ENCODE peak calls at places on chromosomes 13 and 19, in eight cellular contexts. X is RWPE1, M is IMR-90, T is upper lobe of left lung, K is testis, B is GM23338, S is hepatocyte, J is astrocyte. N is an unnamed sample.

GRCh38 chr13:68047889-68048288 is 817.8 kb upstream of the PCDH9 start:
- DNase-seq in X (peak), M (no peak), T (no peak), K (no peak), B (peak), S (no peak), J (no peak), N (peak)

GRCh38 chr13:33639640-33640080 is 178.3 kb upstream of the RFC3 start:
- DNase-seq in X (peak), M (no peak), T (no peak), K (no peak), B (no peak), S (no peak), J (no peak), N (peak)

GRCh38 chr13:110466261-110466660 is 95.3 kb downstream of the RAB20 start:
- DNase-seq in X (no peak), M (no peak), T (no peak), K (no peak), B (no peak), S (no peak), J (no peak), N (no peak)

GRCh38 chr19:42316223-42317211 is 3.4 kb downstream of the TMEM145 start:
- DNase-seq in X (no peak), M (peak), T (peak), K (no peak), B (no peak), S (no peak), J (no peak), N (no peak)

GRCh38 chr19:55986487-55986886 is at the start of gene NLRP5:
- DNase-seq in X (no peak), M (no peak), T (no peak), K (no peak), B (no peak), S (no peak), J (no peak), N (no peak)

GRCh38 chr13:24851546-24851945 is 87.6 kb downstream of the RNF17 start:
- DNase-seq in X (peak), M (peak), T (no peak), K (no peak), B (no peak), S (peak), J (no peak), N (peak)

GRCh38 chr13:37869756-37870488 is at the start of gene TRPC4:
- DNase-seq in X (peak), M (peak), T (peak), K (peak), B (peak), S (peak), J (peak), N (peak)

GRCh38 chr19:16340092-16340491 is 15.5 kb downstream of the KLF2 start:
- DNase-seq in X (no peak), M (peak), T (no peak), K (no peak), B (no peak), S (no peak), J (peak), N (no peak)

GRCh38 chr13:40534456-40534855 is 132.0 kb downstream of the FOXO1 start:
- DNase-seq in X (no peak), M (no peak), T (no peak), K (no peak), B (no peak), S (peak), J (peak), N (no peak)

GRCh38 chr19:29887498-29887897 is 54.5 kb upstream of the URI1 start:
- DNase-seq in X (no peak), M (peak), T (no peak), K (peak), B (no peak), S (peak), J (no peak), N (no peak)

GRCh38 chr13:112880976-112881540 is 88.0 kb upstream of the MCF2L start:
- DNase-seq in X (no peak), M (no peak), T (peak), K (no peak), B (no peak), S (no peak), J (no peak), N (no peak)

GRCh38 chr13:104779311-104779710 is 1713.1 kb upstream of the SLC10A2 start:
- DNase-seq in X (peak), M (peak), T (no peak), K (no peak), B (peak), S (no peak), J (peak), N (no peak)

GRCh38 chr13:28022848-28023518 is 34.5 kb upstream of the URAD start:
- DNase-seq in X (no peak), M (peak), T (no peak), K (peak), B (peak), S (no peak), J (peak), N (no peak)

GRCh38 chr19:4831351-4832340 is at the start of gene TICAM1:
- DNase-seq in X (peak), M (peak), T (peak), K (peak), B (peak), S (peak), J (peak), N (peak)

GRCh38 chr13:34360702-34361101 is 542.8 kb downstream of the RFC3 start:
- DNase-seq in X (no peak), M (no peak), T (no peak), K (no peak), B (no peak), S (no peak), J (no peak), N (peak)

GRCh38 chr19:43562698-43563241 is 12.6 kb downstream of the XRCC1 start:
- DNase-seq in X (no peak), M (peak), T (peak), K (peak), B (no peak), S (no peak), J (peak), N (peak)

GRCh38 chr13:61414136-61414535 is 1.5 kb downstream of the PCDH20 start:
- DNase-seq in X (no peak), M (no peak), T (no peak), K (no peak), B (peak), S (no peak), J (no peak), N (no peak)

GRCh38 chr13:52738719-52739467 is 727 bp downstream of the CNMD start:
- DNase-seq in X (no peak), M (no peak), T (no peak), K (peak), B (peak), S (peak), J (no peak), N (no peak)

GRCh38 chr13:73063166-73063565 is 4.4 kb downstream of the KLF5 start:
- DNase-seq in X (no peak), M (no peak), T (no peak), K (no peak), B (no peak), S (no peak), J (no peak), N (no peak)

GRCh38 chr13:46492946-46493345 is 60.0 kb upstream of the LRCH1 start:
- DNase-seq in X (peak), M (peak), T (no peak), K (no peak), B (peak), S (peak), J (peak), N (peak)

GRCh38 chr19:20912973-20913372 is 10.1 kb upstream of the ZNF85 start:
- DNase-seq in X (no peak), M (no peak), T (no peak), K (no peak), B (no peak), S (no peak), J (no peak), N (peak)

GRCh38 chr19:42090687-42091086 is 14.7 kb downstream of the ZNF574 start:
- DNase-seq in X (no peak), M (no peak), T (no peak), K (no peak), B (no peak), S (no peak), J (no peak), N (no peak)

GRCh38 chr13:70473912-70474311 is 365.7 kb upstream of the KLHL1 start:
- DNase-seq in X (no peak), M (no peak), T (no peak), K (no peak), B (no peak), S (no peak), J (no peak), N (no peak)

GRCh38 chr13:99214232-99214631 is 13.6 kb downstream of the UBAC2 start:
- DNase-seq in X (no peak), M (no peak), T (no peak), K (no peak), B (peak), S (no peak), J (no peak), N (peak)

GRCh38 chr13:31267126-31267784 is 67.5 kb downstream of the B3GLCT start:
- DNase-seq in X (no peak), M (no peak), T (no peak), K (no peak), B (no peak), S (no peak), J (peak), N (peak)

GRCh38 chr13:46315036-46315435 is 72.0 kb downstream of the RUBCNL start:
- DNase-seq in X (no peak), M (no peak), T (no peak), K (no peak), B (no peak), S (no peak), J (no peak), N (no peak)

GRCh38 chr13:33611016-33611805 is 206.7 kb upstream of the RFC3 start:
- DNase-seq in X (no peak), M (peak), T (peak), K (peak), B (peak), S (no peak), J (peak), N (no peak)

GRCh38 chr13:99059498-99060070 is 81.7 kb upstream of the DOCK9 start:
- DNase-seq in X (no peak), M (no peak), T (no peak), K (no peak), B (no peak), S (no peak), J (no peak), N (no peak)

GRCh38 chr19:47190167-47190727 is 40.8 kb downstream of the BBC3 start:
- DNase-seq in X (peak), M (peak), T (peak), K (peak), B (no peak), S (peak), J (peak), N (peak)

GRCh38 chr19:53947624-53948023 is 15.1 kb upstream of the CACNG8 start:
- DNase-seq in X (no peak), M (no peak), T (no peak), K (no peak), B (peak), S (no peak), J (no peak), N (no peak)

GRCh38 chr19:10872551-10873107 is 1.3 kb downstream of the CARM1 start:
- DNase-seq in X (no peak), M (no peak), T (no peak), K (peak), B (no peak), S (no peak), J (no peak), N (no peak)

GRCh38 chr13:107882708-107883560 is 332.4 kb downstream of the LIG4 start:
- DNase-seq in X (no peak), M (no peak), T (no peak), K (no peak), B (no peak), S (no peak), J (no peak), N (no peak)

DNA sequence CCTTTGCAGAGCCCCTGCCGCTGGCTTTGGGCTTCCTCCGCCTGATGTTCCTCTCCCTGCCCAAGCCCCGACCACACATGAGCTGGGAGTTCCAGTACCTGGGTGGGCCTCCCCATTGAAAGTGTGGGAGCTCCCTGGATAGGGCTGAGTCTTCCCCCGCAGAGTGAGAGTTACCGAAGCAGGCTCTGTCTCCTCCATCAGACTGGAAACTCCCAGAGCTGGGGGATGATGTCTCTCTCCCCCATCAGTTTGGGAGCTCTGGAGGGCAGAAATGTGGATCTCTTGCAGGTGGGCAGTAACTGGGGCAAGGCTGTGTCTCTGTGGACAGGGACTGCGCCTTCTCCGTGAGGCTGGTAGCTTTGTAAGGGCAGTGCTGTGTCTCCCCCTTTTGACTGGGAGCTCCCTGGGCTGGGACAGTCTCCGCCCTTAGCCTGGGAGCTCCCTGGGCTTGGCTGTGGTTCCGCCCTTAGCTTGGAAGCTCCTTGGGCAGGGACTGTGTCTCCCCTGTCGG is 767 bp downstream of the DCAF15 start:
- DNase-seq in X (peak), M (peak), T (peak), K (peak), B (peak), S (peak), J (no peak), N (peak)
- TF ChIP-seq CTCF in X (no peak), M (peak), T (no peak), K (no peak), B (no peak), S (no peak), J (no peak), N (peak)

GRCh38 chr13:76620036-76620435 is 266.2 kb downstream of the KCTD12 start:
- DNase-seq in X (no peak), M (no peak), T (no peak), K (no peak), B (no peak), S (no peak), J (peak), N (peak)

GRCh38 chr13:76622336-76623045 is 263.7 kb downstream of the KCTD12 start:
- DNase-seq in X (no peak), M (no peak), T (no peak), K (peak), B (no peak), S (no peak), J (no peak), N (no peak)

GRCh38 chr13:76621726-76622125 is 264.5 kb downstream of the KCTD12 start:
- DNase-seq in X (no peak), M (no peak), T (no peak), K (no peak), B (no peak), S (no peak), J (no peak), N (peak)

DNA sequence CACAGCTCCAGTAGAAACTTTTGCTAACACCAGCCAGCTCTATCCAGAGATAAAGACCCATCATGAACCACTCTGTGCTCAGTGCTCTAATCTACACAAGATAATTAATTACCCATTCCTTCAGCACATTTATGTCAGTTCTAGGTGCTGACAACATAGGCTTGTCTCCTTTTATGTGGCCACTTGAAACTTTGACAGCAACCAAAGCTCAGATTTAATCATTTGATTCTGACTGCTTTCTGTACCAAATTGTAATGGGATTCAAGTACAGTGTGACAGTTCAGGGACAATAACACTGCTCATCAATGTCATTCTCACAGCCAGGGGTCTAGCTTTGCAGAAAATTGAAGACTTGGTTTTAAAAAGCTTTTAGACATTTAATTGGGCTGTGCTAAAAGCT is 266.6 kb downstream of the KCTD12 start:
- DNase-seq in X (no peak), M (no peak), T (no peak), K (no peak), B (no peak), S (no peak), J (no peak), N (no peak)
- H3K27ac ChIP-seq in X (no peak), M (no peak), T (no peak), K (no peak), B (no peak), S (no peak), J (no peak), N (no peak)

DNA sequence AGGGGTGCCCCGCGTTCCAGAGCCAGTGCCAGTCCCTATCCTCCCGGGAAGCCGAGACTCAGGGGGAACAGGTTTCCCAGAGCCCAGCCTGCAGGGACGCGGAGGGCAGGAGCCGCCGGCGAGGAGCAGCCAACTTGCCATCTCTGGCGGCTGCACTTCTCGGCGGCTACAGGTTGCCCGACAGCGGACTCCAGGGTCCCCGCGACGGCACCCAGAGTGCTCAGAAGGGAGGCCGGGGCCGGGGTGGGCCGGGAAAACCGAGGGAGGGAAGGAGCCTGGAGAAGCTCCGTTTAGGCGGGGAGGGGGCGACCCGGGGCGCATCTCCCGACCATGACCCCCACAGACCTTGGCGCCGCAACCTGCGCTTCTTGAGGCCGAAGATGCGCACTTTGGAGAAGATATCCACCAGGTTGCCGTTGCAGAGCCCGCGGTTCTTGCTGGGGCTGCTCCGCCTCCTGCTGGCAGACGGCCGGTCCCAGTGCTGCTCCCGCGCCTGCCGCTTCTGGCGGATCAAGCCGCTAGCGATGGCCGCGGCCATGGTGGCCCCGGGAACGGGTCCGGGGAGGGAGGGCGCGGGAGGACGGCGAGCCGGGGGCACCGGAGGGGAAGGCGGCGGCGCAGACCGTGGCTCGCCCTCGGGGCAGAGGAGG is 463.8 kb downstream of the ITGBL1 start:
- DNase-seq in X (no peak), M (no peak), T (no peak), K (peak), B (peak), S (peak), J (no peak), N (peak)
- TF ChIP-seq CTCF in X (no peak), M (no peak), T (no peak), K (no peak), B (peak), S (peak), J (no peak), N (no peak)

GRCh38 chr13:21203132-21203531 is 26.7 kb downstream of the MRPL57 start:
- DNase-seq in X (no peak), M (peak), T (no peak), K (no peak), B (no peak), S (no peak), J (no peak), N (no peak)
- H3K27ac ChIP-seq in X (no peak), M (no peak), T (no peak), K (no peak), B (no peak), S (no peak), J (no peak), N (no peak)

GRCh38 chr19:14553939-14554243 is 18.0 kb downstream of the NDUFB7 start:
- DNase-seq in X (no peak), M (no peak), T (no peak), K (no peak), B (no peak), S (no peak), J (no peak), N (no peak)

GRCh38 chr19:14556662-14557188 is 15.1 kb downstream of the NDUFB7 start:
- DNase-seq in X (peak), M (peak), T (peak), K (peak), B (peak), S (peak), J (peak), N (peak)

GRCh38 chr19:14553042-14553938 is 18.6 kb downstream of the NDUFB7 start:
- DNase-seq in X (no peak), M (no peak), T (no peak), K (no peak), B (no peak), S (peak), J (no peak), N (no peak)

GRCh38 chr19:14555918-14556661 is 15.8 kb downstream of the NDUFB7 start:
- DNase-seq in X (no peak), M (peak), T (no peak), K (no peak), B (no peak), S (no peak), J (peak), N (peak)

DNA sequence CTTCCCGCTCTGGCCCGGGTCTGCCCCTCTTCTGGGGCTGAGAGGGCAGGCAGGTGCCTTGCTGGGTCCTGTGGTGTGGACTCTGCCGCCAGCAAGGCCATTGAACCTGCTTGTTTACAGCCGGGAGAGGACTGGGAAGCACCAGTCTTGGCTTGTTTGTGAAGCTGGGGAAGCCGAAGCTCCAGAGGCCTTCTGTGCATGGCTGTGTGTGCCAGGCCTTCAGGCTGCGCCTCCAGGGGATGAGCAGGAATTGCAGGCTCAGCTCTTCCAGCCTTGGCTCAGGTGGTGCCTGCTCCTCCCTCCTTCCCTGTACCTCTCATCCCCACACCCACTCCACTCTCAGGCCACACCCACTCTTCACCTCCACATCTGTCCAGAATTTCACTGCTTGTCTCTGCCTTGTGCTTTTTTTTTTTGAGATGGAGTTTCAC is 17.5 kb downstream of the NDUFB7 start:
- DNase-seq in X (no peak), M (no peak), T (no peak), K (peak), B (peak), S (peak), J (no peak), N (peak)
- TF ChIP-seq CTCF in X (peak), M (no peak), T (no peak), K (no peak), B (no peak), S (no peak), J (no peak), N (peak)

DNA sequence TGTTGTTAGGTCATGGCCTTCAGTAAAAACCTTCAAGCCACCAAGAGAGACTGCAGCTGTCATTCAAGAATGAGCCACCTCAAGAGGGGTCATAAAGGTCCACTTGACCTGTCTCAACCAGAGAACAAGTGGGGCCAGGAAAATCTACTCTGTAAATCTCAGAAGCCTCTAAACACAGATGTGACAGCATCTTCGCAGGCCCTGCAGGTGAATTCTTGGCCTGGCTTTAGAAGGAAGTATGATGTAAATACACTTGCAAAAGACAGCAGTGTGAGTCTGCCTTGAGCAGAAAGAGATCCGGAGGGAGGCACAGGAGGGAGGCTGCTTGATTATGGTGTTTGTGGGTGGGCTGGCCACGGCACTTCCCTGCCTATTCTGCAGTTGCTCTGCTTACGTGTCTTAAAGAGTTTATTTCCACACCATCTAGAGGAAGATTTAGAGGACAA is 1082.9 kb downstream of the UQCRFS1 start:
- DNase-seq in X (no peak), M (no peak), T (no peak), K (no peak), B (no peak), S (peak), J (no peak), N (no peak)
- H3K27ac ChIP-seq in X (no peak), M (no peak), T (no peak), K (no peak), B (no peak), S (no peak), J (no peak), N (no peak)